ENCODE peak calls at places on chromosome 17, in five cellular contexts. R is fibroblast of lung, N is body of pancreas, Z is tibial artery, A is neural progenitor cell. S is an unnamed sample.

GRCh38 chr17:45987706-45988105 is 11.3 kb upstream of the STH start:
- DNase-seq in R (no peak), N (no peak), Z (no peak), A (no peak), S (no peak)

GRCh38 chr17:57916925-57917858 is 38.0 kb downstream of the CUEDC1 start:
- DNase-seq in R (no peak), N (no peak), Z (no peak), A (no peak), S (no peak)

GRCh38 chr17:40915721-40916256 is 21.7 kb downstream of the KRT23 start:
- DNase-seq in R (peak), N (no peak), Z (no peak), A (no peak), S (peak)

GRCh38 chr17:40516581-40517285 is 15.3 kb upstream of the TNS4 start:
- DNase-seq in R (peak), N (no peak), Z (no peak), A (no peak), S (peak)

GRCh38 chr17:44916781-44917241 is 1.5 kb upstream of the GFAP start:
- DNase-seq in R (peak), N (peak), Z (no peak), A (no peak), S (peak)

GRCh38 chr17:62692721-62693431 is 65.4 kb downstream of the MRC2 start:
- DNase-seq in R (peak), N (no peak), Z (no peak), A (peak), S (peak)

GRCh38 chr17:17350491-17351355 is 47.5 kb downstream of the NT5M start:
- DNase-seq in R (peak), N (no peak), Z (no peak), A (peak), S (no peak)

GRCh38 chr17:41957869-41958231 is 8.7 kb upstream of the CNP start:
- DNase-seq in R (no peak), N (no peak), Z (no peak), A (no peak), S (no peak)

GRCh38 chr17:3990391-3991127 is 26.3 kb upstream of the ATP2A3 start:
- DNase-seq in R (peak), N (no peak), Z (peak), A (no peak), S (peak)

GRCh38 chr17:74850310-74850709 is 9.4 kb downstream of the GRIN2C start:
- DNase-seq in R (no peak), N (no peak), Z (no peak), A (no peak), S (no peak)

GRCh38 chr17:80781188-80781577 is 210.5 kb upstream of the CHMP6 start:
- DNase-seq in R (no peak), N (no peak), Z (no peak), A (no peak), S (no peak)

GRCh38 chr17:46766493-46767491 is 51.7 kb downstream of the WNT3 start:
- DNase-seq in R (no peak), N (no peak), Z (no peak), A (no peak), S (no peak)

GRCh38 chr17:50721194-50722010 is 2.0 kb downstream of the LUC7L3 start:
- DNase-seq in R (no peak), N (no peak), Z (no peak), A (no peak), S (no peak)

GRCh38 chr17:28380572-28380907 is 9.0 kb downstream of the SARM1 start:
- DNase-seq in R (no peak), N (no peak), Z (no peak), A (no peak), S (no peak)

GRCh38 chr17:51056813-51057510 is 63.7 kb downstream of the SPAG9 start:
- DNase-seq in R (peak), N (peak), Z (no peak), A (peak), S (peak)

GRCh38 chr17:79742951-79743476 is 12.3 kb downstream of the ENPP7 start:
- DNase-seq in R (no peak), N (no peak), Z (no peak), A (peak), S (no peak)

GRCh38 chr17:17129466-17129865 is 76.7 kb downstream of the PLD6 start:
- DNase-seq in R (no peak), N (no peak), Z (no peak), A (no peak), S (no peak)

GRCh38 chr17:2564876-2565275 is 28.6 kb upstream of the PAFAH1B1 start:
- DNase-seq in R (peak), N (peak), Z (no peak), A (no peak), S (peak)

GRCh38 chr17:19327039-19327776 is 35.3 kb downstream of the B9D1 start:
- DNase-seq in R (peak), N (no peak), Z (no peak), A (no peak), S (peak)

GRCh38 chr17:51734462-51734861 is 424.1 kb downstream of the CA10 start:
- DNase-seq in R (no peak), N (no peak), Z (peak), A (peak), S (no peak)

GRCh38 chr17:44901323-44901965 is 2.2 kb upstream of the EFTUD2 start:
- DNase-seq in R (peak), N (no peak), Z (no peak), A (no peak), S (peak)

GRCh38 chr17:8470447-8471047 is 34.9 kb downstream of the NDEL1 start:
- DNase-seq in R (peak), N (no peak), Z (no peak), A (no peak), S (no peak)

GRCh38 chr17:79991924-79992656 is 43.6 kb downstream of the TBC1D16 start:
- DNase-seq in R (no peak), N (peak), Z (no peak), A (peak), S (no peak)

GRCh38 chr17:12242390-12242954 is 221.8 kb downstream of the MAP2K4 start:
- DNase-seq in R (no peak), N (no peak), Z (no peak), A (no peak), S (no peak)

GRCh38 chr17:67818110-67819002 is 6.9 kb upstream of the BPTF start:
- DNase-seq in R (no peak), N (no peak), Z (no peak), A (no peak), S (no peak)

GRCh38 chr17:60391419-60392041 is 403 bp downstream of the USP32 start:
- DNase-seq in R (no peak), N (no peak), Z (no peak), A (peak), S (peak)

GRCh38 chr17:13029340-13029739 is 11.5 kb upstream of the ELAC2 start:
- DNase-seq in R (no peak), N (no peak), Z (no peak), A (peak), S (no peak)

GRCh38 chr17:35376245-35376644 is 2.8 kb upstream of the SLFN11 start:
- DNase-seq in R (no peak), N (no peak), Z (no peak), A (no peak), S (peak)

GRCh38 chr17:7246779-7247178 is 4.5 kb upstream of the GABARAP start:
- DNase-seq in R (no peak), N (no peak), Z (no peak), A (no peak), S (no peak)

GRCh38 chr17:27879987-27880608 is 13.1 kb downstream of the LYRM9 start:
- DNase-seq in R (peak), N (peak), Z (peak), A (peak), S (peak)

GRCh38 chr17:3916825-3917224 is 560 bp upstream of the P2RX1 start:
- DNase-seq in R (no peak), N (no peak), Z (no peak), A (no peak), S (no peak)

GRCh38 chr17:8502100-8502499 is 66.4 kb downstream of the NDEL1 start:
- DNase-seq in R (no peak), N (no peak), Z (no peak), A (no peak), S (no peak)

GRCh38 chr17:72175787-72176515 is 55.1 kb downstream of the SOX9 start:
- DNase-seq in R (peak), N (peak), Z (no peak), A (no peak), S (no peak)

GRCh38 chr17:42313773-42314566 is 25.7 kb downstream of the STAT5A start:
- DNase-seq in R (peak), N (no peak), Z (no peak), A (no peak), S (no peak)

GRCh38 chr17:45265823-45266222 is 3.9 kb upstream of the SPATA32 start:
- DNase-seq in R (peak), N (no peak), Z (no peak), A (no peak), S (peak)

DNA sequence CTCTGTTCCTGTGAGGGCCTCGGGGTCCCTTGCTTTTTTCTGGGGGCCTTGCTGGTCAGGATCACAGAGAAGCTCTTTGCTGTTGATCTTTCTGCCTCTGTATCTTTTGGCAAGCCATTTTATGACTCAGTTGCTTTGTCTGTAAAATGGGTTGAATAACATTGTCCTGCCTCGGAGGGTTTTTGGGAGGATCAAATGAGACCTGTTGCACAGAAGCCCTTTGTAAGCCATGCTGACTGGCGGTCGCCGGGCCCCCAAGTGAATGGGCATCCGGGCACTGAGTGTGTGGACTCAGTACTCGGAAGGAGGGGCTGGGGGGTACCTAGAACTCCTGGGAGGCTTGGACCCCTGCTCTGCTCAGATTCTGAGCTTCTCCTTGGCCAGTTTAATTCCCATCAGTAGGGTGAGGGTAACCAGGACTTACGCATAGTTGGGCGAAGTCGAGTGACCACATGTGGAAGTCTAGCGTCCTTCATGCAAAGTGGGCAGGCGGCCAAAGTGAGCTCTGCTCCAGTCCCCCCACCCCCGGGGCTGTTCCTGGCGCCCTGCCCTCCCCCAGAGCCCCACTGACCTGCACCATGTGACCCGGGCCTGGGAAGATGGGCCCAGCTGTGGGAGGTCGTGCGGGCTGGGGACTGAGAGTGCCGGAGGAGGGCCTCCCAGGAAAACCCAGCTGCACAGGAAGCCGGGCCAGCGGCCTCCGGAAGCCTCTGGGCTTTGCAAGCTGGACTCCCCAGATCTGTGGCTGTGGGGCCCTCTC is 284.0 kb downstream of the SEC14L1 start:
- DNase-seq in R (peak), N (peak), Z (peak), A (no peak), S (peak)
- H3K4me3 ChIP-seq in R (no peak), N (no peak), Z (no peak), A (no peak), S (no peak)

GRCh38 chr17:37220609-37220953 is 155.2 kb upstream of the C17orf78 start:
- DNase-seq in R (no peak), N (no peak), Z (no peak), A (peak), S (peak)
- TF ChIP-seq CTCF in R (peak), N (no peak), Z (no peak), A (peak), S (peak)

GRCh38 chr17:10385871-10386270 is 13.1 kb upstream of the MYH13 start:
- DNase-seq in R (no peak), N (no peak), Z (no peak), A (no peak), S (no peak)
- H3K4me3 ChIP-seq in R (no peak), N (no peak), Z (no peak), A (no peak), S (no peak)

DNA sequence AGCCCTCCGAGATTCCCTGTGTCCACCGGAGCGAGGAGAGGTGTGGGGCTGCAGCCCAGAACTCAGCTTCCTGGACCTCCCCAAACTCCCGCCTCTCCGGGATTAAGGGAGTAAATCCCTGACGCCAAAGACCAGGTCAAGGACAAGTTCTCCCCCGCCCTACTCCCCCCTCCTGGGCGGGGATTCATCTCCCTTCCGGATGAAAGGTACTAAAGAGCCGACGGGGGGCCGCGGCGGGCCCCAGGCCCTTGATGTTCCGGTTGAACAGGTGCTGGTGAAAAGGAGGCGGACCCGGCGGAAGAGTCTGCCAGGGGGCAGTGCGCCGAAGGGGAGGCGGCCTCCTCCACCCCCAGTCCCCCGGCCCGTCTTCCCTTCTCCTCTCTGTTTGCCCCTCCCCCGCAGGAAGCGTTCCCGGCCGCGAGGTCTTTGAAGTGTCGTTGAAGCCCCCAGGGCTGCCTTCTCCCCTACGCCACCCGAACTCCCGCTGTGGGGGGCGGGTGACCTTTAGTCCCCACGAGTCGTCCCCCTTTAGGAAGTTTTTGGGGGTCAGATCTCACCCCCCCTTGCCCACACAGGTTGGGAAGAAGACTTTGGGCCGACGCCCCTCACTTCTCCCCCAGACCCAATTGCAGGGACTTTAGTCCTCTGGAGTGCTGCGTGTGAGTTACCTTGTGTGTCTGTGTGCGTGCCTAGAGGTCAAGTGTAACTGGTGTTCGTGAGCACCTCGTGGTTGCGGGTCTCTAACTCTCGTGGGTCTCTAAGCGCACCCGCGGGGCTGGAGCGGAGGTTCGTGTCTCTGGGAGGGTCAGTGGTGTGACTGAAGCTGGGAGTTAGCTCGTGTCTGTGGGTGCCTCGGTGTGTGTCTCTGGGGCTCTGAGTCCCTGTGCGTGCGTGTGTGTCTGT is 1.1 kb upstream of the MLLT6 start:
- DNase-seq in R (no peak), N (peak), Z (peak), A (peak), S (no peak)
- TF ChIP-seq CTCF in R (no peak), N (no peak), Z (no peak), A (no peak), S (no peak)